ENCODE peak calls at places on chromosomes 6 and 20, in ten cellular contexts. E is osteoblast; O is H1; S is mammary epithelial cell; W is omental fat pad; R is heart left ventricle; Q is adrenal gland; P is dorsolateral prefrontal cortex; H is AG10803; X is CD8-positive, alpha-beta T cell. Z is an unnamed sample.

GRCh38 chr6:23956988-23957387 is 169.0 kb upstream of the NRSN1 start:
- DNase-seq in E (no peak), O (no peak), S (no peak), W (no peak), R (no peak), Q (no peak), P (no peak), H (no peak), X (no peak), Z (no peak)

GRCh38 chr20:50110141-50111047 is 2.6 kb downstream of the UBE2V1 start:
- DNase-seq in E (no peak), O (no peak), S (peak), W (no peak), R (no peak), Q (peak), P (no peak), H (peak), X (peak), Z (no peak)

GRCh38 chr20:59938221-59938620 is 1.9 kb downstream of the PPP1R3D start:
- DNase-seq in E (peak), O (no peak), S (peak), W (no peak), R (no peak), Q (peak), P (no peak), H (peak), X (no peak), Z (no peak)

GRCh38 chr6:38215651-38216319 is 396.3 kb downstream of the ZFAND3 start:
- DNase-seq in E (no peak), O (no peak), S (no peak), W (no peak), R (no peak), Q (no peak), P (no peak), H (no peak), X (no peak), Z (no peak)

GRCh38 chr20:20083796-20084195 is 31.5 kb downstream of the CFAP61 start:
- DNase-seq in E (peak), O (no peak), S (peak), W (no peak), R (no peak), Q (no peak), P (no peak), H (peak), X (no peak), Z (no peak)

GRCh38 chr20:22866757-22867425 is 168.2 kb upstream of the SSTR4 start:
- DNase-seq in E (no peak), O (no peak), S (no peak), W (no peak), R (no peak), Q (no peak), P (no peak), H (no peak), X (no peak), Z (no peak)

GRCh38 chr20:23334111-23334510 is 16.5 kb upstream of the NXT1 start:
- DNase-seq in E (no peak), O (no peak), S (no peak), W (no peak), R (no peak), Q (no peak), P (no peak), H (no peak), X (no peak), Z (no peak)

GRCh38 chr6:157587127-157587729 is 206.2 kb downstream of the ZDHHC14 start:
- DNase-seq in E (no peak), O (no peak), S (no peak), W (no peak), R (no peak), Q (no peak), P (no peak), H (no peak), X (no peak), Z (no peak)

GRCh38 chr6:150395388-150396009 is 26.7 kb downstream of the IYD start:
- DNase-seq in E (peak), O (peak), S (peak), W (no peak), R (peak), Q (peak), P (peak), H (peak), X (no peak), Z (peak)

GRCh38 chr6:144017167-144018094 is 9.4 kb upstream of the PLAGL1 start:
- DNase-seq in E (no peak), O (no peak), S (no peak), W (no peak), R (no peak), Q (no peak), P (no peak), H (no peak), X (no peak), Z (no peak)

GRCh38 chr6:17454316-17455005 is 61.1 kb downstream of the CAP2 start:
- DNase-seq in E (no peak), O (no peak), S (no peak), W (no peak), R (no peak), Q (no peak), P (no peak), H (peak), X (no peak), Z (no peak)

GRCh38 chr6:30227763-30228487 is 14.7 kb upstream of the TRIM26 start:
- DNase-seq in E (no peak), O (no peak), S (no peak), W (no peak), R (no peak), Q (no peak), P (no peak), H (no peak), X (peak), Z (no peak)

GRCh38 chr20:10219452-10219791 is 792 bp downstream of the SNAP25 start:
- DNase-seq in E (peak), O (no peak), S (peak), W (peak), R (peak), Q (peak), P (peak), H (peak), X (peak), Z (peak)

GRCh38 chr20:53609501-53610445 is 16.1 kb upstream of the ZNF217 start:
- DNase-seq in E (no peak), O (no peak), S (no peak), W (no peak), R (peak), Q (peak), P (no peak), H (peak), X (peak), Z (peak)

GRCh38 chr20:34713194-34713943 is 9.2 kb downstream of the TP53INP2 start:
- DNase-seq in E (peak), O (no peak), S (peak), W (no peak), R (peak), Q (peak), P (no peak), H (peak), X (no peak), Z (no peak)

GRCh38 chr20:43716757-43717615 is 9.8 kb downstream of the GTSF1L start:
- DNase-seq in E (no peak), O (no peak), S (no peak), W (no peak), R (no peak), Q (no peak), P (no peak), H (no peak), X (no peak), Z (no peak)

GRCh38 chr6:109236140-109237081 is 141.1 kb downstream of the CEP57L1 start:
- DNase-seq in E (no peak), O (peak), S (no peak), W (no peak), R (peak), Q (no peak), P (peak), H (no peak), X (no peak), Z (peak)

GRCh38 chr20:57573176-57573575 is 12.3 kb downstream of the PCK1 start:
- DNase-seq in E (peak), O (no peak), S (no peak), W (no peak), R (no peak), Q (no peak), P (no peak), H (no peak), X (no peak), Z (no peak)

GRCh38 chr6:336159-337114 is 44.1 kb downstream of the DUSP22 start:
- DNase-seq in E (no peak), O (no peak), S (no peak), W (no peak), R (no peak), Q (no peak), P (no peak), H (no peak), X (no peak), Z (no peak)

GRCh38 chr6:3585320-3585935 is 128.6 kb upstream of the SLC22A23 start:
- DNase-seq in E (no peak), O (no peak), S (peak), W (no peak), R (no peak), Q (no peak), P (no peak), H (peak), X (no peak), Z (no peak)

GRCh38 chr6:125989631-125990030 is 3.3 kb downstream of the TRMT11 start:
- DNase-seq in E (no peak), O (no peak), S (no peak), W (no peak), R (no peak), Q (no peak), P (no peak), H (no peak), X (no peak), Z (no peak)

GRCh38 chr6:123838612-123839279 is 35.1 kb downstream of the NKAIN2 start:
- DNase-seq in E (peak), O (no peak), S (no peak), W (no peak), R (no peak), Q (no peak), P (no peak), H (no peak), X (no peak), Z (no peak)

GRCh38 chr20:7744411-7744810 is 195.8 kb downstream of the HAO1 start:
- DNase-seq in E (no peak), O (no peak), S (peak), W (no peak), R (no peak), Q (peak), P (no peak), H (peak), X (no peak), Z (no peak)

GRCh38 chr20:24052599-24053275 is 64.2 kb upstream of the GGTLC1 start:
- DNase-seq in E (no peak), O (no peak), S (no peak), W (no peak), R (no peak), Q (no peak), P (no peak), H (no peak), X (no peak), Z (no peak)

GRCh38 chr6:168189679-168190405 is 110.8 kb upstream of the FRMD1 start:
- DNase-seq in E (no peak), O (no peak), S (no peak), W (no peak), R (no peak), Q (no peak), P (no peak), H (no peak), X (no peak), Z (no peak)

GRCh38 chr6:49892280-49892679 is 25.9 kb upstream of the CRISP1 start:
- DNase-seq in E (no peak), O (no peak), S (no peak), W (no peak), R (no peak), Q (no peak), P (no peak), H (no peak), X (no peak), Z (no peak)

GRCh38 chr6:169993861-169994481 is 242.5 kb downstream of the ERMARD start:
- DNase-seq in E (peak), O (no peak), S (no peak), W (no peak), R (no peak), Q (no peak), P (peak), H (no peak), X (no peak), Z (no peak)

GRCh38 chr6:49565855-49566254 is 15.4 kb downstream of the C6orf141 start:
- DNase-seq in E (no peak), O (no peak), S (no peak), W (no peak), R (peak), Q (no peak), P (no peak), H (no peak), X (no peak), Z (no peak)

GRCh38 chr6:168113226-168113625 is 34.2 kb upstream of the FRMD1 start:
- DNase-seq in E (peak), O (no peak), S (no peak), W (no peak), R (no peak), Q (no peak), P (no peak), H (no peak), X (no peak), Z (no peak)

GRCh38 chr6:110363748-110364147 is 5.6 kb upstream of the METTL24 start:
- DNase-seq in E (no peak), O (no peak), S (no peak), W (no peak), R (peak), Q (no peak), P (no peak), H (no peak), X (no peak), Z (no peak)

GRCh38 chr6:27321901-27322300 is 9.8 kb upstream of the POM121L2 start:
- DNase-seq in E (no peak), O (no peak), S (no peak), W (no peak), R (no peak), Q (no peak), P (no peak), H (no peak), X (no peak), Z (no peak)

GRCh38 chr6:133240511-133241087 is 558 bp upstream of the EYA4 start:
- DNase-seq in E (peak), O (no peak), S (no peak), W (no peak), R (peak), Q (no peak), P (no peak), H (no peak), X (no peak), Z (peak)

DNA sequence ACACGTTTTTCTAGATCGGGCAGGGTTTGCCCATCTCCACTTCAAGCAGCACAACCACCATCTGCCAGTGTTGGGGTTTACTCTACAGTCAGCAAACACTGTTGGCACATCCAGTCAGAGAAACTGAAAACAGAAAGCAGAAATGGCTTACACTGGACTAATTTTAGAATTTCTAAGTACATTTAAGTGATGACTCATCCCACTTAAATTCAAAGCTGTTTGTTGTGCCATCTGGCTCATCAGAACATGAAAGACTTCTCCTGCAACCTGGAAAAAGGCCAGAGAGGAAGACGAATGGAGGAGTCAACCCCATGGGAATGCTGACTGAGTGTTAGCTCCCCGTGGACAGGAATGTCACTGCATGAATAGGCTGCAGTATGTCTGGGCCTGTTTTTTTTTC is 21.8 kb downstream of the FAM209B start:
- DNase-seq in E (peak), O (no peak), S (peak), W (peak), R (peak), Q (peak), P (no peak), H (peak), X (no peak), Z (no peak)
- TF ChIP-seq CTCF in E (no peak), O (no peak), S (peak), W (no peak), R (no peak), Q (peak), P (no peak), H (peak), X (no peak), Z (no peak)

GRCh38 chr6:148345176-148345575 is 2.5 kb downstream of the SASH1 start:
- DNase-seq in E (no peak), O (no peak), S (no peak), W (no peak), R (no peak), Q (no peak), P (no peak), H (no peak), X (no peak), Z (no peak)

GRCh38 chr6:148342146-148343027 is at the start of gene SASH1:
- DNase-seq in E (peak), O (peak), S (peak), W (no peak), R (peak), Q (peak), P (peak), H (peak), X (no peak), Z (peak)

GRCh38 chr6:148340586-148341297 is 1.9 kb upstream of the SASH1 start:
- DNase-seq in E (no peak), O (no peak), S (no peak), W (no peak), R (no peak), Q (no peak), P (no peak), H (no peak), X (no peak), Z (no peak)

GRCh38 chr6:148343383-148343782 is 745 bp downstream of the SASH1 start:
- DNase-seq in E (no peak), O (no peak), S (no peak), W (no peak), R (no peak), Q (no peak), P (no peak), H (no peak), X (no peak), Z (no peak)

GRCh38 chr6:148343028-148343374 is 363 bp downstream of the SASH1 start:
- DNase-seq in E (no peak), O (no peak), S (no peak), W (no peak), R (peak), Q (peak), P (no peak), H (no peak), X (no peak), Z (no peak)
- TF ChIP-seq CTCF in E (no peak), O (no peak), S (no peak), W (no peak), R (no peak), Q (no peak), P (no peak), H (no peak), X (no peak), Z (no peak)

GRCh38 chr6:47133230-47134000 is 91.3 kb upstream of the ADGRF1 start:
- DNase-seq in E (no peak), O (no peak), S (no peak), W (no peak), R (no peak), Q (no peak), P (no peak), H (no peak), X (no peak), Z (no peak)
- TF ChIP-seq CTCF in E (no peak), O (no peak), S (no peak), W (no peak), R (no peak), Q (no peak), P (no peak), H (no peak), X (no peak), Z (no peak)

GRCh38 chr6:80523531-80523970 is 417.1 kb downstream of the BCKDHB start:
- DNase-seq in E (peak), O (peak), S (no peak), W (no peak), R (no peak), Q (peak), P (no peak), H (no peak), X (no peak), Z (peak)

GRCh38 chr6:80527552-80528052 is 421.1 kb downstream of the BCKDHB start:
- DNase-seq in E (no peak), O (no peak), S (peak), W (no peak), R (no peak), Q (no peak), P (no peak), H (no peak), X (no peak), Z (no peak)

GRCh38 chr6:80530096-80530495 is 423.6 kb downstream of the BCKDHB start:
- DNase-seq in E (no peak), O (no peak), S (no peak), W (no peak), R (no peak), Q (no peak), P (no peak), H (peak), X (no peak), Z (no peak)

GRCh38 chr6:80531676-80532619 is 425.5 kb downstream of the BCKDHB start:
- DNase-seq in E (no peak), O (no peak), S (no peak), W (no peak), R (no peak), Q (no peak), P (no peak), H (peak), X (no peak), Z (no peak)

GRCh38 chr6:80528115-80528514 is 421.6 kb downstream of the BCKDHB start:
- DNase-seq in E (no peak), O (no peak), S (no peak), W (no peak), R (no peak), Q (no peak), P (no peak), H (no peak), X (no peak), Z (no peak)
- TF ChIP-seq CTCF in E (no peak), O (no peak), S (no peak), W (no peak), R (no peak), Q (no peak), P (no peak), H (peak), X (no peak), Z (no peak)

DNA sequence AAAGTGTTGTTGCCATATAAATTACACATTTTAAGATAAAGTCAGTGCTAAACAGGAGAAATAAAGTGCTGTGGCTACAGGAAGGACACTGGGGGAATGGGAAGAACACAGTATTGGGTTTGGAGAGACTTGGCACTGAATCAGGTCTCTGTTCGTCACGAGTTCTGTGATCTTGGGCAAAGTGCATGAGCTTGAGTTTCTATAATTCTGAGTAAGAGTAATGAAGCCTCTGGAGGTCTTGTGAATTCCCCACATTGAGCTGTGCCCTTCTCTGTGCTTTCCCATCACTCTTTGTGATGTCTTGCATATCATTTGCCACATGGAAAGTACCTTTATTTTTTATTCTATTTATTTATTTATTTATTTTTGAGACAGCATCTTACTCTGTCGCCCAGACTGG is 16.8 kb upstream of the EEF1A1 start:
- DNase-seq in E (no peak), O (no peak), S (no peak), W (no peak), R (no peak), Q (no peak), P (no peak), H (no peak), X (no peak), Z (no peak)
- TF ChIP-seq CTCF in E (no peak), O (no peak), S (no peak), W (no peak), R (no peak), Q (no peak), P (no peak), H (no peak), X (no peak), Z (no peak)

GRCh38 chr6:162056745-162057144 is 670.8 kb downstream of the PRKN start:
- DNase-seq in E (peak), O (peak), S (no peak), W (no peak), R (peak), Q (no peak), P (no peak), H (peak), X (no peak), Z (peak)
- TF ChIP-seq CTCF in E (no peak), O (peak), S (no peak), W (no peak), R (no peak), Q (no peak), P (no peak), H (no peak), X (no peak), Z (no peak)

GRCh38 chr6:4880373-4880762 is 104.2 kb downstream of the CDYL start:
- DNase-seq in E (no peak), O (no peak), S (no peak), W (no peak), R (no peak), Q (no peak), P (no peak), H (no peak), X (no peak), Z (no peak)
- TF ChIP-seq CTCF in E (no peak), O (no peak), S (no peak), W (no peak), R (no peak), Q (no peak), P (no peak), H (no peak), X (no peak), Z (no peak)

GRCh38 chr20:51763965-51764602 is 4.1 kb downstream of the ATP9A start:
- DNase-seq in E (peak), O (no peak), S (no peak), W (no peak), R (no peak), Q (no peak), P (no peak), H (peak), X (no peak), Z (no peak)

GRCh38 chr20:51769941-51770615 is 1.9 kb upstream of the ATP9A start:
- DNase-seq in E (no peak), O (no peak), S (no peak), W (no peak), R (no peak), Q (no peak), P (no peak), H (peak), X (no peak), Z (no peak)

GRCh38 chr20:51768759-51769517 is 748 bp upstream of the ATP9A start:
- DNase-seq in E (no peak), O (no peak), S (no peak), W (no peak), R (no peak), Q (no peak), P (no peak), H (no peak), X (no peak), Z (no peak)

GRCh38 chr20:51767018-51767866 is 948 bp downstream of the ATP9A start:
- DNase-seq in E (peak), O (peak), S (peak), W (peak), R (peak), Q (peak), P (peak), H (peak), X (peak), Z (peak)

GRCh38 chr20:51767867-51768758 is at the start of gene ATP9A:
- DNase-seq in E (peak), O (no peak), S (peak), W (no peak), R (peak), Q (no peak), P (no peak), H (peak), X (no peak), Z (peak)
- TF ChIP-seq CTCF in E (no peak), O (no peak), S (no peak), W (no peak), R (no peak), Q (no peak), P (no peak), H (no peak), X (no peak), Z (no peak)